ENCODE peak calls at places on chromosome 2, in ten cellular contexts. G is activated CD4-positive, alpha-beta T cell treated with anti-CD3 and anti-CD28 coated beads, Interleukin-2, amount 50 U/mL, for 24 hours; U is AG04450; R is GM12865; K is thoracic aorta; V is NCI-H1436; S is SW 1271; P is fibroblast of the conjunctiva; B is effector memory CD8-positive, alpha-beta T cell; I is GM12878. E is an unnamed sample.
A peak's percentile ranks its signal among the peaks of the same experiment; 100 is the strongest.

GRCh38 chr2:189024861-189025618 is 50.9 kb downstream of the COL3A1 start:
- DNase-seq in G (no peak), U (no peak), R (peak; percentile 5), K (no peak), V (no peak), S (no peak), P (no peak), B (no peak), I (no peak), E (no peak)

GRCh38 chr2:70247364-70248144 is 874 bp downstream of the TIA1 start:
- DNase-seq in G (no peak), U (no peak), R (peak; percentile 9), K (no peak), V (no peak), S (no peak), P (no peak), B (no peak), I (no peak), E (no peak)

GRCh38 chr2:24543252-24543651 is 52.2 kb downstream of the NCOA1 start:
- DNase-seq in G (no peak), U (no peak), R (no peak), K (no peak), V (no peak), S (no peak), P (no peak), B (peak; percentile 6), I (no peak), E (no peak)

GRCh38 chr2:162012565-162012869 is 61.5 kb downstream of the DPP4 start:
- DNase-seq in G (no peak), U (no peak), R (no peak), K (no peak), V (no peak), S (no peak), P (no peak), B (no peak), I (no peak), E (no peak)

GRCh38 chr2:147135401-147135800 is 709.4 kb upstream of the ACVR2A start:
- DNase-seq in G (no peak), U (no peak), R (no peak), K (no peak), V (no peak), S (no peak), P (no peak), B (no peak), I (no peak), E (no peak)

GRCh38 chr2:237732790-237733349 is 65.7 kb upstream of the RBM44 start:
- DNase-seq in G (no peak), U (no peak), R (no peak), K (no peak), V (no peak), S (no peak), P (no peak), B (no peak), I (no peak), E (no peak)

GRCh38 chr2:160418398-160418765 is 75.2 kb downstream of the RBMS1 start:
- DNase-seq in G (no peak), U (no peak), R (no peak), K (no peak), V (no peak), S (no peak), P (no peak), B (no peak), I (no peak), E (no peak)

GRCh38 chr2:147487286-147487979 is 357.4 kb upstream of the ACVR2A start:
- DNase-seq in G (no peak), U (no peak), R (no peak), K (no peak), V (no peak), S (no peak), P (no peak), B (no peak), I (no peak), E (no peak)

GRCh38 chr2:234528410-234529150 is 31.7 kb upstream of the ARL4C start:
- DNase-seq in G (no peak), U (no peak), R (no peak), K (no peak), V (no peak), S (no peak), P (no peak), B (no peak), I (no peak), E (no peak)

GRCh38 chr2:151153601-151154000 is 108.1 kb downstream of the RBM43 start:
- DNase-seq in G (no peak), U (no peak), R (no peak), K (no peak), V (no peak), S (no peak), P (no peak), B (no peak), I (no peak), E (no peak)

GRCh38 chr2:239895116-239895515 is 130.0 kb downstream of the NDUFA10 start:
- DNase-seq in G (no peak), U (no peak), R (no peak), K (no peak), V (no peak), S (no peak), P (no peak), B (no peak), I (no peak), E (no peak)

GRCh38 chr2:28401411-28401810 is 8.8 kb downstream of the FOSL2 start:
- DNase-seq in G (no peak), U (no peak), R (no peak), K (no peak), V (no peak), S (no peak), P (no peak), B (no peak), I (no peak), E (no peak)

GRCh38 chr2:178761759-178762371 is 45.4 kb downstream of the TTN start:
- DNase-seq in G (no peak), U (peak; percentile 6), R (peak; percentile 74), K (no peak), V (peak; percentile 57), S (no peak), P (peak; percentile 30), B (no peak), I (peak; percentile 12), E (peak; percentile 6)

GRCh38 chr2:98643496-98644100 is 35.2 kb downstream of the UNC50 start:
- DNase-seq in G (no peak), U (no peak), R (no peak), K (no peak), V (no peak), S (no peak), P (no peak), B (no peak), I (no peak), E (no peak)

E was measured in HFF-Myc.